ENCODE peak calls at places on chromosomes 1 and 21, in ten cellular contexts. U is SK-N-SH; K is amygdala; Z is myocyte; E is kidney glomerular epithelial cell; W is NCI-H1105; G is NCI-H2081; C is putamen; V is stimulated activated effector memory CD8-positive, alpha-beta T cell treated with anti-CD3 and anti-CD28 coated beads, Interleukin-12 subunit alpha, Interleukin-12 subunit beta, amount 100 ng/mL, for 72 hours; D is mucosa of gallbladder. N is an unnamed sample.

GRCh38 chr1:175287377-175287776 is 94.8 kb upstream of the KIAA0040 start:
- DNase-seq in U (no peak), K (no peak), Z (no peak), E (no peak), W (no peak), G (no peak), C (no peak), V (no peak), D (no peak), N (no peak)

GRCh38 chr1:208835082-208835467 is 590.9 kb upstream of the PLXNA2 start:
- DNase-seq in U (no peak), K (no peak), Z (no peak), E (no peak), W (no peak), G (peak; percentile 94), C (no peak), V (no peak), D (no peak), N (no peak)

GRCh38 chr1:9996624-9997582 is at the start of gene RBP7:
- DNase-seq in U (peak; percentile 75), K (no peak), Z (no peak), E (no peak), W (no peak), G (no peak), C (no peak), V (no peak), D (no peak), N (no peak)

GRCh38 chr1:80656011-80656627 is 1144.6 kb upstream of the ADGRL2 start:
- DNase-seq in U (peak; percentile 22), K (no peak), Z (peak; percentile 20), E (peak; percentile 26), W (peak; percentile 4), G (peak; percentile 41), C (no peak), V (no peak), D (no peak), N (peak; percentile 10)

GRCh38 chr1:212938846-212939245 is 11.5 kb upstream of the VASH2 start:
- DNase-seq in U (no peak), K (no peak), Z (no peak), E (no peak), W (no peak), G (no peak), C (no peak), V (no peak), D (no peak), N (no peak)

GRCh38 chr1:47752048-47752451 is 245.1 kb downstream of the TRABD2B start:
- DNase-seq in U (no peak), K (no peak), Z (no peak), E (no peak), W (no peak), G (no peak), C (no peak), V (no peak), D (peak; percentile 53), N (no peak)

GRCh38 chr1:12486401-12487005 is 131.5 kb downstream of the DHRS3 start:
- DNase-seq in U (no peak), K (no peak), Z (no peak), E (peak; percentile 64), W (no peak), G (no peak), C (no peak), V (no peak), D (peak; percentile 62), N (no peak)

GRCh38 chr1:228944991-228945390 is 209.7 kb downstream of the RHOU start:
- DNase-seq in U (no peak), K (no peak), Z (no peak), E (no peak), W (no peak), G (no peak), C (no peak), V (no peak), D (no peak), N (no peak)

GRCh38 chr1:21677168-21677567 is 8.0 kb upstream of the RAP1GAP start:
- DNase-seq in U (no peak), K (no peak), Z (no peak), E (no peak), W (no peak), G (no peak), C (no peak), V (no peak), D (no peak), N (no peak)

GRCh38 chr1:18155881-18156385 is 48.3 kb downstream of the IGSF21 start:
- DNase-seq in U (no peak), K (no peak), Z (no peak), E (no peak), W (peak; percentile 85), G (peak; percentile 64), C (no peak), V (no peak), D (no peak), N (no peak)

GRCh38 chr1:39625462-39626273 is 13.8 kb downstream of the HEYL start:
- DNase-seq in U (peak; percentile 60), K (peak; percentile 78), Z (no peak), E (no peak), W (no peak), G (no peak), C (peak; percentile 70), V (no peak), D (peak; percentile 85), N (no peak)

GRCh38 chr1:82646336-82646735 is 845.6 kb downstream of the ADGRL2 start:
- DNase-seq in U (no peak), K (no peak), Z (no peak), E (no peak), W (no peak), G (no peak), C (no peak), V (no peak), D (no peak), N (no peak)

GRCh38 chr21:35006248-35006647 is 42.9 kb downstream of the RUNX1 start:
- DNase-seq in U (no peak), K (no peak), Z (no peak), E (no peak), W (no peak), G (no peak), C (no peak), V (no peak), D (no peak), N (no peak)

GRCh38 chr1:220925707-220926106 is 46.5 kb downstream of the HLX start:
- DNase-seq in U (no peak), K (no peak), Z (no peak), E (no peak), W (no peak), G (no peak), C (no peak), V (no peak), D (no peak), N (no peak)

GRCh38 chr1:44354268-44354839 is 703 bp downstream of the ERI3 start:
- DNase-seq in U (no peak), K (no peak), Z (no peak), E (no peak), W (no peak), G (no peak), C (no peak), V (no peak), D (no peak), N (peak; percentile 8)

GRCh38 chr1:58882322-58882951 is 98.6 kb upstream of the JUN start:
- DNase-seq in U (no peak), K (no peak), Z (no peak), E (no peak), W (no peak), G (no peak), C (no peak), V (no peak), D (no peak), N (no peak)

GRCh38 chr1:18868801-18869424 is 9.5 kb upstream of the TAS1R2 start:
- DNase-seq in U (no peak), K (no peak), Z (no peak), E (no peak), W (no peak), G (no peak), C (peak; percentile 23), V (no peak), D (no peak), N (no peak)

GRCh38 chr1:228471762-228472398 is 15.3 kb upstream of the RNF187 start:
- DNase-seq in U (peak; percentile 53), K (no peak), Z (peak; percentile 26), E (no peak), W (no peak), G (peak; percentile 36), C (no peak), V (no peak), D (no peak), N (peak; percentile 41)

GRCh38 chr1:108708726-108709660 is 3.7 kb upstream of the FNDC7 start:
- DNase-seq in U (no peak), K (no peak), Z (no peak), E (no peak), W (no peak), G (no peak), C (no peak), V (peak; percentile 79), D (no peak), N (no peak)

GRCh38 chr1:160405331-160405877 is 5.0 kb downstream of the VANGL2 start:
- DNase-seq in U (no peak), K (no peak), Z (peak; percentile 9), E (no peak), W (no peak), G (no peak), C (no peak), V (no peak), D (no peak), N (no peak)

GRCh38 chr1:21028520-21029145 is 148.1 kb downstream of the EIF4G3 start:
- DNase-seq in U (no peak), K (no peak), Z (no peak), E (no peak), W (no peak), G (no peak), C (no peak), V (no peak), D (no peak), N (no peak)

GRCh38 chr1:162678439-162678838 is 46.2 kb downstream of the DDR2 start:
- DNase-seq in U (no peak), K (no peak), Z (peak; percentile 69), E (peak; percentile 73), W (no peak), G (no peak), C (no peak), V (no peak), D (peak; percentile 66), N (peak; percentile 74)

GRCh38 chr1:195218428-195219212 is 1389.6 kb downstream of the KCNT2 start:
- DNase-seq in U (no peak), K (no peak), Z (no peak), E (no peak), W (no peak), G (no peak), C (no peak), V (no peak), D (no peak), N (no peak)

GRCh38 chr1:23790696-23791433 is at the start of gene LYPLA2:
- DNase-seq in U (peak; percentile 94), K (peak; percentile 94), Z (peak; percentile 93), E (peak; percentile 78), W (peak; percentile 88), G (peak; percentile 94), C (peak; percentile 93), V (peak; percentile 91), D (peak; percentile 93), N (peak; percentile 86)

GRCh38 chr1:20717452-20718342 is at the start of gene KIF17:
- DNase-seq in U (peak; percentile 93), K (peak; percentile 53), Z (peak; percentile 53), E (peak; percentile 24), W (peak; percentile 56), G (peak; percentile 39), C (no peak), V (peak; percentile 71), D (peak; percentile 78), N (no peak)

GRCh38 chr1:100862591-100862990 is 32.1 kb downstream of the EXTL2 start:
- DNase-seq in U (no peak), K (no peak), Z (no peak), E (peak; percentile 33), W (no peak), G (no peak), C (no peak), V (no peak), D (no peak), N (peak; percentile 74)

GRCh38 chr1:15207031-15207828 is 39.8 kb upstream of the FHAD1 start:
- DNase-seq in U (no peak), K (peak; percentile 70), Z (no peak), E (no peak), W (no peak), G (no peak), C (peak; percentile 51), V (no peak), D (no peak), N (no peak)

GRCh38 chr1:234531181-234532132 is 52.5 kb upstream of the TARBP1 start:
- DNase-seq in U (no peak), K (peak; percentile 27), Z (peak; percentile 62), E (no peak), W (no peak), G (no peak), C (peak; percentile 70), V (no peak), D (no peak), N (peak; percentile 43)

N was measured in LHCN-M2.